ENCODE peak calls at places on chromosomes 4 and X, in ten cellular contexts. One of them, this sample, is unnamed.
A peak's percentile ranks its signal among the peaks of the same experiment; 100 is the strongest.

GRCh38 chr4:2828758-2829181 is 14.9 kb upstream of the ADD1 start:
- DNase-seq in cardiac septum: peak; percentile 58
- DNase-seq in T-helper 1 cell: no peak
- DNase-seq in stomach: no peak
- DNase-seq in left ventricle myocardium inferior: peak; percentile 11
- DNase-seq in smooth muscle cell of the brain vasculature: no peak
- DNase-seq in activated CD4-positive, CD25-positive, alpha-beta regulatory T cell: no peak
- DNase-seq in activated gamma-delta T cell treated with Interleukin-2 at 50 U/mL for 16 hours: no peak
- DNase-seq in GOT3: no peak
- DNase-seq in effector memory CD4-positive, alpha-beta T cell: no peak
- DNase-seq in this sample: no peak

GRCh38 chr4:97892596-97893266 is 250.5 kb downstream of the STPG2 start:
- DNase-seq in T-helper 1 cell: no peak
- DNase-seq in GOT3: no peak
- DNase-seq in activated gamma-delta T cell treated with Interleukin-2 at 50 U/mL for 16 hours: no peak
- DNase-seq in cardiac septum: no peak
- DNase-seq in left ventricle myocardium inferior: no peak
- DNase-seq in effector memory CD4-positive, alpha-beta T cell: no peak
- DNase-seq in activated CD4-positive, CD25-positive, alpha-beta regulatory T cell: no peak
- DNase-seq in stomach: no peak
- DNase-seq in smooth muscle cell of the brain vasculature: no peak
- DNase-seq in this sample: no peak

GRCh38 chrX:14673764-14674163 is 144.4 kb downstream of the GLRA2 start:
- DNase-seq in cardiac septum: no peak
- DNase-seq in stomach: no peak
- DNase-seq in T-helper 1 cell: no peak
- DNase-seq in activated CD4-positive, CD25-positive, alpha-beta regulatory T cell: no peak
- DNase-seq in smooth muscle cell of the brain vasculature: peak; percentile 36
- DNase-seq in activated gamma-delta T cell treated with Interleukin-2 at 50 U/mL for 16 hours: no peak
- DNase-seq in effector memory CD4-positive, alpha-beta T cell: no peak
- DNase-seq in left ventricle myocardium inferior: no peak
- DNase-seq in GOT3: peak; percentile 24
- DNase-seq in this sample: peak; percentile 80

GRCh38 chr4:4293279-4293678 is 3.2 kb downstream of the ZBTB49 start:
- DNase-seq in cardiac septum: no peak
- DNase-seq in left ventricle myocardium inferior: no peak
- DNase-seq in activated CD4-positive, CD25-positive, alpha-beta regulatory T cell: no peak
- DNase-seq in smooth muscle cell of the brain vasculature: no peak
- DNase-seq in GOT3: no peak
- DNase-seq in activated gamma-delta T cell treated with Interleukin-2 at 50 U/mL for 16 hours: no peak
- DNase-seq in effector memory CD4-positive, alpha-beta T cell: no peak
- DNase-seq in stomach: no peak
- DNase-seq in T-helper 1 cell: no peak
- DNase-seq in this sample: no peak

GRCh38 chrX:13733506-13733905 is 914 bp downstream of the TRAPPC2 start:
- DNase-seq in cardiac septum: no peak
- DNase-seq in effector memory CD4-positive, alpha-beta T cell: no peak
- DNase-seq in T-helper 1 cell: no peak
- DNase-seq in smooth muscle cell of the brain vasculature: no peak
- DNase-seq in left ventricle myocardium inferior: no peak
- DNase-seq in GOT3: no peak
- DNase-seq in stomach: no peak
- DNase-seq in activated CD4-positive, CD25-positive, alpha-beta regulatory T cell: no peak
- DNase-seq in activated gamma-delta T cell treated with Interleukin-2 at 50 U/mL for 16 hours: no peak
- DNase-seq in this sample: peak; percentile 15

GRCh38 chrX:39772057-39772832 is 325.5 kb downstream of the BCOR start:
- DNase-seq in stomach: peak; percentile 30
- DNase-seq in smooth muscle cell of the brain vasculature: no peak
- DNase-seq in T-helper 1 cell: peak; percentile 70
- DNase-seq in activated CD4-positive, CD25-positive, alpha-beta regulatory T cell: peak; percentile 30
- DNase-seq in left ventricle myocardium inferior: no peak
- DNase-seq in effector memory CD4-positive, alpha-beta T cell: no peak
- DNase-seq in cardiac septum: no peak
- DNase-seq in GOT3: no peak
- DNase-seq in activated gamma-delta T cell treated with Interleukin-2 at 50 U/mL for 16 hours: peak; percentile 32
- DNase-seq in this sample: peak; percentile 52

GRCh38 chr4:180164799-180165198 is 2078.4 kb upstream of the TENM3 start:
- DNase-seq in activated CD4-positive, CD25-positive, alpha-beta regulatory T cell: no peak
- DNase-seq in cardiac septum: no peak
- DNase-seq in smooth muscle cell of the brain vasculature: no peak
- DNase-seq in effector memory CD4-positive, alpha-beta T cell: no peak
- DNase-seq in T-helper 1 cell: no peak
- DNase-seq in activated gamma-delta T cell treated with Interleukin-2 at 50 U/mL for 16 hours: no peak
- DNase-seq in stomach: no peak
- DNase-seq in left ventricle myocardium inferior: no peak
- DNase-seq in GOT3: no peak
- DNase-seq in this sample: no peak

GRCh38 chr4:87819281-87819919 is 13.4 kb upstream of the MEPE start:
- DNase-seq in activated CD4-positive, CD25-positive, alpha-beta regulatory T cell: no peak
- DNase-seq in T-helper 1 cell: no peak
- DNase-seq in smooth muscle cell of the brain vasculature: peak; percentile 36
- DNase-seq in cardiac septum: no peak
- DNase-seq in stomach: no peak
- DNase-seq in activated gamma-delta T cell treated with Interleukin-2 at 50 U/mL for 16 hours: no peak
- DNase-seq in GOT3: peak; percentile 4
- DNase-seq in effector memory CD4-positive, alpha-beta T cell: no peak
- DNase-seq in left ventricle myocardium inferior: no peak
- DNase-seq in this sample: peak; percentile 81

GRCh38 chrX:21168401-21169160 is 205.6 kb upstream of the CNKSR2 start:
- DNase-seq in left ventricle myocardium inferior: no peak
- DNase-seq in stomach: no peak
- DNase-seq in activated gamma-delta T cell treated with Interleukin-2 at 50 U/mL for 16 hours: no peak
- DNase-seq in smooth muscle cell of the brain vasculature: no peak
- DNase-seq in cardiac septum: no peak
- DNase-seq in GOT3: no peak
- DNase-seq in activated CD4-positive, CD25-positive, alpha-beta regulatory T cell: no peak
- DNase-seq in effector memory CD4-positive, alpha-beta T cell: no peak
- DNase-seq in T-helper 1 cell: no peak
- DNase-seq in this sample: no peak

GRCh38 chr4:42339935-42340406 is 57.3 kb upstream of the SHISA3 start:
- DNase-seq in smooth muscle cell of the brain vasculature: no peak
- DNase-seq in left ventricle myocardium inferior: peak; percentile 72
- DNase-seq in effector memory CD4-positive, alpha-beta T cell: no peak
- DNase-seq in cardiac septum: no peak
- DNase-seq in T-helper 1 cell: no peak
- DNase-seq in GOT3: no peak
- DNase-seq in activated gamma-delta T cell treated with Interleukin-2 at 50 U/mL for 16 hours: no peak
- DNase-seq in activated CD4-positive, CD25-positive, alpha-beta regulatory T cell: no peak
- DNase-seq in stomach: no peak
- DNase-seq in this sample: peak; percentile 2

GRCh38 chr4:47525154-47525819 is 40.2 kb downstream of the ATP10D start:
- DNase-seq in cardiac septum: no peak
- DNase-seq in GOT3: no peak
- DNase-seq in effector memory CD4-positive, alpha-beta T cell: no peak
- DNase-seq in left ventricle myocardium inferior: no peak
- DNase-seq in activated gamma-delta T cell treated with Interleukin-2 at 50 U/mL for 16 hours: no peak
- DNase-seq in activated CD4-positive, CD25-positive, alpha-beta regulatory T cell: no peak
- DNase-seq in smooth muscle cell of the brain vasculature: no peak
- DNase-seq in stomach: no peak
- DNase-seq in T-helper 1 cell: no peak
- DNase-seq in this sample: peak; percentile 84

GRCh38 chr4:116244771-116245170 is 840.6 kb downstream of the TRAM1L1 start:
- DNase-seq in activated CD4-positive, CD25-positive, alpha-beta regulatory T cell: no peak
- DNase-seq in T-helper 1 cell: no peak
- DNase-seq in GOT3: no peak
- DNase-seq in stomach: no peak
- DNase-seq in left ventricle myocardium inferior: no peak
- DNase-seq in cardiac septum: no peak
- DNase-seq in smooth muscle cell of the brain vasculature: no peak
- DNase-seq in effector memory CD4-positive, alpha-beta T cell: no peak
- DNase-seq in activated gamma-delta T cell treated with Interleukin-2 at 50 U/mL for 16 hours: no peak
- DNase-seq in this sample: no peak

GRCh38 chrX:24647257-24648058 is at the start of gene PCYT1B:
- DNase-seq in effector memory CD4-positive, alpha-beta T cell: peak; percentile 14
- DNase-seq in stomach: peak; percentile 33
- DNase-seq in smooth muscle cell of the brain vasculature: peak; percentile 10
- DNase-seq in activated gamma-delta T cell treated with Interleukin-2 at 50 U/mL for 16 hours: peak; percentile 45
- DNase-seq in left ventricle myocardium inferior: peak; percentile 35
- DNase-seq in activated CD4-positive, CD25-positive, alpha-beta regulatory T cell: peak; percentile 8
- DNase-seq in GOT3: no peak
- DNase-seq in cardiac septum: peak; percentile 85
- DNase-seq in T-helper 1 cell: peak; percentile 65
- DNase-seq in this sample: peak; percentile 81

GRCh38 chr4:7524841-7525240 is 90.1 kb upstream of the PSAPL1 start:
- DNase-seq in cardiac septum: no peak
- DNase-seq in smooth muscle cell of the brain vasculature: no peak
- DNase-seq in stomach: no peak
- DNase-seq in GOT3: no peak
- DNase-seq in effector memory CD4-positive, alpha-beta T cell: no peak
- DNase-seq in left ventricle myocardium inferior: no peak
- DNase-seq in activated gamma-delta T cell treated with Interleukin-2 at 50 U/mL for 16 hours: no peak
- DNase-seq in T-helper 1 cell: no peak
- DNase-seq in activated CD4-positive, CD25-positive, alpha-beta regulatory T cell: no peak
- DNase-seq in this sample: no peak

GRCh38 chr4:6926681-6927478 is 17.3 kb downstream of the TBC1D14 start:
- DNase-seq in activated gamma-delta T cell treated with Interleukin-2 at 50 U/mL for 16 hours: peak; percentile 45
- DNase-seq in left ventricle myocardium inferior: peak; percentile 50
- DNase-seq in activated CD4-positive, CD25-positive, alpha-beta regulatory T cell: no peak
- DNase-seq in T-helper 1 cell: peak; percentile 78
- DNase-seq in stomach: peak; percentile 62
- DNase-seq in cardiac septum: no peak
- DNase-seq in effector memory CD4-positive, alpha-beta T cell: peak; percentile 59
- DNase-seq in GOT3: no peak
- DNase-seq in smooth muscle cell of the brain vasculature: no peak
- DNase-seq in this sample: peak; percentile 85

GRCh38 chrX:45669715-45670360 is 469.2 kb upstream of the DIPK2B start:
- DNase-seq in smooth muscle cell of the brain vasculature: peak; percentile 10
- DNase-seq in stomach: no peak
- DNase-seq in effector memory CD4-positive, alpha-beta T cell: no peak
- DNase-seq in cardiac septum: no peak
- DNase-seq in left ventricle myocardium inferior: no peak
- DNase-seq in T-helper 1 cell: no peak
- DNase-seq in GOT3: no peak
- DNase-seq in activated gamma-delta T cell treated with Interleukin-2 at 50 U/mL for 16 hours: no peak
- DNase-seq in activated CD4-positive, CD25-positive, alpha-beta regulatory T cell: no peak
- DNase-seq in this sample: peak; percentile 78

GRCh38 chr4:20412072-20412471 is 160.4 kb downstream of the SLIT2 start:
- DNase-seq in cardiac septum: no peak
- DNase-seq in GOT3: no peak
- DNase-seq in effector memory CD4-positive, alpha-beta T cell: no peak
- DNase-seq in activated CD4-positive, CD25-positive, alpha-beta regulatory T cell: no peak
- DNase-seq in activated gamma-delta T cell treated with Interleukin-2 at 50 U/mL for 16 hours: no peak
- DNase-seq in left ventricle myocardium inferior: no peak
- DNase-seq in T-helper 1 cell: no peak
- DNase-seq in smooth muscle cell of the brain vasculature: no peak
- DNase-seq in stomach: no peak
- DNase-seq in this sample: no peak

GRCh38 chr4:2337896-2338295 is 76.0 kb upstream of the MXD4 start:
- DNase-seq in activated CD4-positive, CD25-positive, alpha-beta regulatory T cell: no peak
- DNase-seq in T-helper 1 cell: no peak
- DNase-seq in smooth muscle cell of the brain vasculature: no peak
- DNase-seq in effector memory CD4-positive, alpha-beta T cell: no peak
- DNase-seq in GOT3: no peak
- DNase-seq in cardiac septum: peak; percentile 72
- DNase-seq in left ventricle myocardium inferior: no peak
- DNase-seq in stomach: peak; percentile 23
- DNase-seq in activated gamma-delta T cell treated with Interleukin-2 at 50 U/mL for 16 hours: no peak
- DNase-seq in this sample: no peak

GRCh38 chr4:53633608-53634007 is 42.3 kb upstream of the LNX1 start:
- DNase-seq in GOT3: no peak
- DNase-seq in T-helper 1 cell: no peak
- DNase-seq in effector memory CD4-positive, alpha-beta T cell: no peak
- DNase-seq in cardiac septum: no peak
- DNase-seq in activated gamma-delta T cell treated with Interleukin-2 at 50 U/mL for 16 hours: no peak
- DNase-seq in activated CD4-positive, CD25-positive, alpha-beta regulatory T cell: no peak
- DNase-seq in stomach: no peak
- DNase-seq in left ventricle myocardium inferior: no peak
- DNase-seq in smooth muscle cell of the brain vasculature: no peak
- DNase-seq in this sample: peak; percentile 37

GRCh38 chr4:108833041-108833440 is 70.2 kb upstream of the ETNPPL start:
- DNase-seq in left ventricle myocardium inferior: no peak
- DNase-seq in smooth muscle cell of the brain vasculature: no peak
- DNase-seq in activated gamma-delta T cell treated with Interleukin-2 at 50 U/mL for 16 hours: no peak
- DNase-seq in effector memory CD4-positive, alpha-beta T cell: no peak
- DNase-seq in activated CD4-positive, CD25-positive, alpha-beta regulatory T cell: no peak
- DNase-seq in T-helper 1 cell: no peak
- DNase-seq in cardiac septum: no peak
- DNase-seq in GOT3: no peak
- DNase-seq in stomach: no peak
- DNase-seq in this sample: peak; percentile 64

GRCh38 chr4:123649644-123650356 is 253.2 kb downstream of the SPRY1 start:
- DNase-seq in smooth muscle cell of the brain vasculature: peak; percentile 62
- DNase-seq in activated CD4-positive, CD25-positive, alpha-beta regulatory T cell: no peak
- DNase-seq in T-helper 1 cell: no peak
- DNase-seq in left ventricle myocardium inferior: no peak
- DNase-seq in GOT3: no peak
- DNase-seq in stomach: peak; percentile 49
- DNase-seq in activated gamma-delta T cell treated with Interleukin-2 at 50 U/mL for 16 hours: no peak
- DNase-seq in effector memory CD4-positive, alpha-beta T cell: no peak
- DNase-seq in cardiac septum: no peak
- DNase-seq in this sample: peak; percentile 76

GRCh38 chr4:90960433-90960832 is 833.2 kb downstream of the CCSER1 start:
- DNase-seq in T-helper 1 cell: no peak
- DNase-seq in cardiac septum: no peak
- DNase-seq in effector memory CD4-positive, alpha-beta T cell: no peak
- DNase-seq in stomach: no peak
- DNase-seq in smooth muscle cell of the brain vasculature: no peak
- DNase-seq in activated gamma-delta T cell treated with Interleukin-2 at 50 U/mL for 16 hours: no peak
- DNase-seq in activated CD4-positive, CD25-positive, alpha-beta regulatory T cell: no peak
- DNase-seq in GOT3: no peak
- DNase-seq in left ventricle myocardium inferior: no peak
- DNase-seq in this sample: no peak

GRCh38 chr4:40466789-40467188 is 131.7 kb downstream of the CHRNA9 start:
- DNase-seq in T-helper 1 cell: peak; percentile 48
- DNase-seq in smooth muscle cell of the brain vasculature: no peak
- DNase-seq in effector memory CD4-positive, alpha-beta T cell: no peak
- DNase-seq in activated gamma-delta T cell treated with Interleukin-2 at 50 U/mL for 16 hours: no peak
- DNase-seq in left ventricle myocardium inferior: no peak
- DNase-seq in GOT3: no peak
- DNase-seq in stomach: no peak
- DNase-seq in cardiac septum: no peak
- DNase-seq in activated CD4-positive, CD25-positive, alpha-beta regulatory T cell: no peak
- DNase-seq in this sample: no peak

GRCh38 chr4:159296061-159296460 is 193.2 kb downstream of the RAPGEF2 start:
- DNase-seq in smooth muscle cell of the brain vasculature: no peak
- DNase-seq in activated gamma-delta T cell treated with Interleukin-2 at 50 U/mL for 16 hours: no peak
- DNase-seq in GOT3: no peak
- DNase-seq in effector memory CD4-positive, alpha-beta T cell: no peak
- DNase-seq in T-helper 1 cell: no peak
- DNase-seq in cardiac septum: no peak
- DNase-seq in activated CD4-positive, CD25-positive, alpha-beta regulatory T cell: no peak
- DNase-seq in left ventricle myocardium inferior: no peak
- DNase-seq in stomach: no peak
- DNase-seq in this sample: peak; percentile 50

GRCh38 chr4:39237179-39237578 is 54.9 kb downstream of the WDR19 start:
- DNase-seq in activated gamma-delta T cell treated with Interleukin-2 at 50 U/mL for 16 hours: no peak
- DNase-seq in effector memory CD4-positive, alpha-beta T cell: no peak
- DNase-seq in T-helper 1 cell: no peak
- DNase-seq in smooth muscle cell of the brain vasculature: no peak
- DNase-seq in GOT3: no peak
- DNase-seq in left ventricle myocardium inferior: no peak
- DNase-seq in cardiac septum: no peak
- DNase-seq in stomach: no peak
- DNase-seq in activated CD4-positive, CD25-positive, alpha-beta regulatory T cell: no peak
- DNase-seq in this sample: no peak

GRCh38 chrX:106437407-106437806 is 174.4 kb upstream of the RADX start:
- DNase-seq in T-helper 1 cell: no peak
- DNase-seq in activated CD4-positive, CD25-positive, alpha-beta regulatory T cell: no peak
- DNase-seq in left ventricle myocardium inferior: no peak
- DNase-seq in stomach: no peak
- DNase-seq in activated gamma-delta T cell treated with Interleukin-2 at 50 U/mL for 16 hours: no peak
- DNase-seq in effector memory CD4-positive, alpha-beta T cell: no peak
- DNase-seq in smooth muscle cell of the brain vasculature: no peak
- DNase-seq in GOT3: no peak
- DNase-seq in cardiac septum: no peak
- DNase-seq in this sample: no peak

GRCh38 chr4:132863619-132864018 is 285.5 kb upstream of the PCDH10 start:
- DNase-seq in smooth muscle cell of the brain vasculature: no peak
- DNase-seq in activated gamma-delta T cell treated with Interleukin-2 at 50 U/mL for 16 hours: no peak
- DNase-seq in effector memory CD4-positive, alpha-beta T cell: no peak
- DNase-seq in GOT3: no peak
- DNase-seq in cardiac septum: no peak
- DNase-seq in T-helper 1 cell: no peak
- DNase-seq in left ventricle myocardium inferior: no peak
- DNase-seq in activated CD4-positive, CD25-positive, alpha-beta regulatory T cell: no peak
- DNase-seq in stomach: no peak
- DNase-seq in this sample: no peak

GRCh38 chrX:1521459-1521956 is 15.5 kb downstream of the P2RY8 start:
- DNase-seq in GOT3: no peak
- DNase-seq in left ventricle myocardium inferior: no peak
- DNase-seq in cardiac septum: peak; percentile 65
- DNase-seq in smooth muscle cell of the brain vasculature: no peak
- DNase-seq in T-helper 1 cell: peak; percentile 89
- DNase-seq in stomach: no peak
- DNase-seq in effector memory CD4-positive, alpha-beta T cell: peak; percentile 51
- DNase-seq in activated CD4-positive, CD25-positive, alpha-beta regulatory T cell: peak; percentile 27
- DNase-seq in activated gamma-delta T cell treated with Interleukin-2 at 50 U/mL for 16 hours: peak; percentile 53
- DNase-seq in this sample: no peak

This sample was measured in RPMI7951.